ENCODE peak calls at places on chromosomes 4 and X, in five cellular contexts. One of them, this sample, is unnamed.
A peak's percentile ranks its signal among the peaks of the same experiment; 100 is the strongest.

GRCh38 chr4:92305878-92306520 is 2.2 kb downstream of the GRID2 start:
- ATAC-seq in HepG2: no peak
- ATAC-seq in K562: no peak
- ATAC-seq in upper lobe of left lung: peak; percentile 37
- ATAC-seq in HCT116: peak; percentile 33
- ATAC-seq in this sample: no peak

GRCh38 chr4:75494563-75494962 is 19.6 kb downstream of the RCHY1 start:
- ATAC-seq in upper lobe of left lung: no peak
- ATAC-seq in HepG2: no peak
- ATAC-seq in K562: no peak
- ATAC-seq in HCT116: no peak
- ATAC-seq in this sample: peak; percentile 63

GRCh38 chrX:154094833-154095232 is 2.7 kb downstream of the MECP2 start:
- ATAC-seq in upper lobe of left lung: no peak
- ATAC-seq in HCT116: no peak
- ATAC-seq in K562: no peak
- ATAC-seq in HepG2: no peak
- ATAC-seq in this sample: no peak

GRCh38 chr4:125758438-125758837 is 443.7 kb downstream of the FAT4 start:
- ATAC-seq in K562: no peak
- ATAC-seq in HepG2: no peak
- ATAC-seq in HCT116: no peak
- ATAC-seq in upper lobe of left lung: no peak
- ATAC-seq in this sample: no peak

GRCh38 chr4:139665079-139665689 is 435 bp upstream of the MGST2 start:
- ATAC-seq in HepG2: no peak
- ATAC-seq in HCT116: peak; percentile 14
- ATAC-seq in K562: no peak
- ATAC-seq in upper lobe of left lung: no peak
- ATAC-seq in this sample: no peak

GRCh38 chrX:23694606-23695005 is 27.3 kb downstream of the PRDX4 start:
- ATAC-seq in K562: peak; percentile 91
- ATAC-seq in HepG2: peak; percentile 81
- ATAC-seq in HCT116: peak; percentile 82
- ATAC-seq in upper lobe of left lung: no peak
- ATAC-seq in this sample: peak; percentile 65

GRCh38 chr4:123478859-123479345 is 82.3 kb downstream of the SPRY1 start:
- ATAC-seq in upper lobe of left lung: peak; percentile 92
- ATAC-seq in HCT116: peak; percentile 95
- ATAC-seq in K562: peak; percentile 66
- ATAC-seq in HepG2: peak; percentile 98
- ATAC-seq in this sample: no peak

GRCh38 chr4:158778065-158778711 is 9.4 kb downstream of the FNIP2 start:
- ATAC-seq in K562: no peak
- ATAC-seq in HCT116: no peak
- ATAC-seq in HepG2: no peak
- ATAC-seq in upper lobe of left lung: no peak
- ATAC-seq in this sample: no peak

GRCh38 chr4:184392748-184393334 is 81.5 kb downstream of the IRF2 start:
- ATAC-seq in HCT116: no peak
- ATAC-seq in HepG2: no peak
- ATAC-seq in upper lobe of left lung: peak; percentile 58
- ATAC-seq in K562: no peak
- ATAC-seq in this sample: peak; percentile 60

GRCh38 chr4:116101321-116101720 is 984.1 kb downstream of the TRAM1L1 start:
- ATAC-seq in upper lobe of left lung: no peak
- ATAC-seq in HepG2: no peak
- ATAC-seq in K562: no peak
- ATAC-seq in HCT116: no peak
- ATAC-seq in this sample: no peak

GRCh38 chr4:183636488-183636887 is 22.5 kb downstream of the RWDD4 start:
- ATAC-seq in HepG2: peak; percentile 46
- ATAC-seq in K562: no peak
- ATAC-seq in upper lobe of left lung: peak; percentile 26
- ATAC-seq in HCT116: no peak
- ATAC-seq in this sample: no peak

GRCh38 chr4:55051532-55051931 is 73.9 kb downstream of the KDR start:
- ATAC-seq in HepG2: no peak
- ATAC-seq in upper lobe of left lung: no peak
- ATAC-seq in HCT116: no peak
- ATAC-seq in K562: no peak
- ATAC-seq in this sample: no peak

GRCh38 chr4:113222431-113222979 is 173.1 kb downstream of the ANK2 start:
- ATAC-seq in K562: no peak
- ATAC-seq in HepG2: no peak
- ATAC-seq in upper lobe of left lung: no peak
- ATAC-seq in HCT116: peak; percentile 52
- ATAC-seq in this sample: no peak
- TF ChIP-seq CTCF in K562: no peak
- TF ChIP-seq CTCF in HepG2: no peak
- TF ChIP-seq CTCF in upper lobe of left lung: no peak
- TF ChIP-seq CTCF in HCT116: no peak
- TF ChIP-seq CTCF in this sample: no peak

GRCh38 chr4:88352062-88352461 is 26.6 kb upstream of the HERC6 start:
- ATAC-seq in upper lobe of left lung: no peak
- ATAC-seq in K562: no peak
- ATAC-seq in HepG2: no peak
- ATAC-seq in HCT116: no peak
- ATAC-seq in this sample: no peak
- TF ChIP-seq POLR2AphosphoS5 in upper lobe of left lung: no peak
- TF ChIP-seq POLR2AphosphoS5 in K562: no peak
- TF ChIP-seq POLR2AphosphoS5 in HepG2: no peak
- TF ChIP-seq POLR2AphosphoS5 in HCT116: no peak
- TF ChIP-seq POLR2AphosphoS5 in this sample: no peak

DNA sequence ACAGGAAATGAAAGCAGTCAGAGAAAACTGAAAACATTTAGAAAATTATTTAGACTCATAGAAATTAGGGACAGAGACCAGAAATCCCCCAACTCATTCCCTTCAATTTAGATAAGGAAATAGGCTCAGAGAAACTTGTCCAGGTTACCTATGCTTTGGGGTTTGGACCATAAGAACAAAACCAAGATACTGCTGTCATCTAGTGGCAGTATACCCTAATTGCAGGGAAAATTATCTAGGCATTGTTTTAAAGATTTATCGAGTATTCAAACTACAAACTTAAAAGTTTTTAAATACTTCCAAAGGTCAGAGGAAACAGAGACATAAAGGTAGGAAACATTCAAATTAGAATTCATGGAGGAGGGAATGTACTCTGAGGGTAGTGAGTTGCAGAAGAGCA is 67.0 kb upstream of the KLHL13 start:
- ATAC-seq in K562: no peak
- ATAC-seq in upper lobe of left lung: no peak
- ATAC-seq in HepG2: no peak
- ATAC-seq in HCT116: no peak
- ATAC-seq in this sample: no peak
- TF ChIP-seq CTCF in K562: peak; percentile 15
- TF ChIP-seq CTCF in upper lobe of left lung: no peak
- TF ChIP-seq CTCF in HepG2: peak; percentile 23
- TF ChIP-seq CTCF in HCT116: no peak
- TF ChIP-seq CTCF in this sample: no peak

GRCh38 chrX:115460565-115460888 is 100.4 kb upstream of the PLS3 start:
- ATAC-seq in K562: no peak
- ATAC-seq in upper lobe of left lung: no peak
- ATAC-seq in HCT116: no peak
- ATAC-seq in HepG2: no peak
- ATAC-seq in this sample: no peak

GRCh38 chrX:115462406-115462805 is 98.6 kb upstream of the PLS3 start:
- ATAC-seq in HCT116: no peak
- ATAC-seq in upper lobe of left lung: no peak
- ATAC-seq in HepG2: no peak
- ATAC-seq in K562: no peak
- ATAC-seq in this sample: no peak

DNA sequence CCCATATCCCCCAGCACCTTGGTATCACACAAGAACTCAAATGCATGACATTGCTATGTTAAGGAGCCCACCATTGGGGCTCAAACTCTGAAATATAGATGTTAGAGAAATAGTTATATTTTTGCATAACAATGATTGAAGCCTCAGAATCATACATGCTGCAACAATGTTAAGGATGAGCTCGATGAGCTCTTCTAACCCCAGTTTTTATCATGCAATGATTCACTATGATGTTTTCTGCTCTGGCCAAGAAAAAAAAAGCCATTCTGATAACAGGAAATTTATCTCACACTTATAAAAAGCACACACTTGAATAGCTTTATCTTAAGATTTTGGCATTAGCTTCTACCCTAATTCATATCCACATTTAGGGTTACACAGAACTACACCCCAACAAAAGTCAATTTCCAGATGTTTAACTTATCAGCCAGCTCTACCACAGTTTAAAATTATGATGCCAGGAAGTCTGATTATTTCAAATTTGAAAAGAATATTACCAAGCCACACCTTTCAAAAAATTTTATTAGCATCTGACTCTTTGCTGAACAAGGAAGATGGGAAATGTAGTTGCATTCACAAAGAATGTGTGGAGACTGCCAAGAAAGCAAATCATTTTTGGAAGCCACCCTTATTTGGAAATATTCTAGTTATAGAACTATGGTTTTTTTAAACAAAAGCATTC is 101.0 kb upstream of the PLS3 start:
- ATAC-seq in upper lobe of left lung: no peak
- ATAC-seq in HepG2: no peak
- ATAC-seq in HCT116: no peak
- ATAC-seq in K562: no peak
- ATAC-seq in this sample: no peak
- TF ChIP-seq POLR2AphosphoS5 in upper lobe of left lung: no peak
- TF ChIP-seq POLR2AphosphoS5 in HepG2: no peak
- TF ChIP-seq POLR2AphosphoS5 in HCT116: no peak
- TF ChIP-seq POLR2AphosphoS5 in K562: no peak
- TF ChIP-seq POLR2AphosphoS5 in this sample: no peak

DNA sequence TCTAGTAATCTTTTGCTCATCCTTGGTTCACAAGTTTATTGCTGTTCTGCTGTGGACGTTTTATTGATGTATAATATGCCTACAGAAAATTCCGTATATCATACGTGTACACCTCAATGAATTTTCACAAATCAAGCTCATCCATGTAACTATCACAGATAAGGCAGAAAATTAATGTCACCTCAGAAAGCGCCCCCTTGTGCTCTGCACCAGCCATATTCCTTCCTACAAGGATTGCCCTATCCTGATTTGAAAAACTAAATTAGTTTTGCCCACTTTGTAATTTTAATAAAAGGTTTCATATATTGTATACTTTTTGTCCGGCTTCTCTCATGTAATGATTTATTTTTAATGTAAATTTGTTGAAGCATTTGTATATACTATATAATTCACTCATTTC is 390.8 kb downstream of the ADGRL3 start:
- ATAC-seq in upper lobe of left lung: no peak
- ATAC-seq in HepG2: no peak
- ATAC-seq in HCT116: no peak
- ATAC-seq in K562: no peak
- ATAC-seq in this sample: no peak
- TF ChIP-seq CTCF in upper lobe of left lung: no peak
- TF ChIP-seq CTCF in HepG2: peak; percentile 14
- TF ChIP-seq CTCF in HCT116: no peak
- TF ChIP-seq CTCF in K562: no peak
- TF ChIP-seq CTCF in this sample: no peak

GRCh38 chrX:9293903-9294302 is 171.0 kb upstream of the TBL1X start:
- ATAC-seq in HCT116: no peak
- ATAC-seq in HepG2: no peak
- ATAC-seq in upper lobe of left lung: no peak
- ATAC-seq in K562: no peak
- ATAC-seq in this sample: no peak
- TF ChIP-seq POLR2AphosphoS5 in HCT116: no peak
- TF ChIP-seq POLR2AphosphoS5 in HepG2: no peak
- TF ChIP-seq POLR2AphosphoS5 in upper lobe of left lung: no peak
- TF ChIP-seq POLR2AphosphoS5 in K562: no peak
- TF ChIP-seq POLR2AphosphoS5 in this sample: no peak

DNA sequence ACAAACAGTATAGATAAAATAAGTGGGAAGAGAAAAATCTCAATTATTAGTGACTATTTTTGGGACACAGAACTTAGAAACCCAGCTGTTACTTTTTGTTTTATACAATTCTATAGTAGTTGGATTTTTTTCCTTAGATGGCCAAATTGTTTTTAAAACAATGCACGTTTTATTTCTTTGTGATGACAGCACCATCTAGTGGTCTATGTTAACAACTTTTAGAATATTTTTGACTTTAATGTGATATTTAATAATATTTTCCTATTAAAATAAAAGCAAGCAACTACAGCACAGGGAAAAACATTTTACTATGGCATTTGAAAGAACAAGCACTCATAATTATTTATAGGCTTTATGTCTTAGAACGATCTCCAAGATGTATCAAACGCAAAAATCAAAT is 5.6 kb upstream of the SMIM31 start:
- ATAC-seq in HCT116: no peak
- ATAC-seq in K562: no peak
- ATAC-seq in HepG2: no peak
- ATAC-seq in upper lobe of left lung: no peak
- ATAC-seq in this sample: no peak
- TF ChIP-seq CTCF in HCT116: peak; percentile 38
- TF ChIP-seq CTCF in K562: peak; percentile 53
- TF ChIP-seq CTCF in HepG2: no peak
- TF ChIP-seq CTCF in upper lobe of left lung: no peak
- TF ChIP-seq CTCF in this sample: no peak

GRCh38 chr4:147326581-147326980 is 154.3 kb upstream of the EDNRA start:
- ATAC-seq in K562: no peak
- ATAC-seq in HCT116: no peak
- ATAC-seq in HepG2: no peak
- ATAC-seq in upper lobe of left lung: no peak
- ATAC-seq in this sample: no peak
- TF ChIP-seq POLR2AphosphoS5 in K562: no peak
- TF ChIP-seq POLR2AphosphoS5 in HCT116: no peak
- TF ChIP-seq POLR2AphosphoS5 in HepG2: no peak
- TF ChIP-seq POLR2AphosphoS5 in upper lobe of left lung: no peak
- TF ChIP-seq POLR2AphosphoS5 in this sample: no peak

DNA sequence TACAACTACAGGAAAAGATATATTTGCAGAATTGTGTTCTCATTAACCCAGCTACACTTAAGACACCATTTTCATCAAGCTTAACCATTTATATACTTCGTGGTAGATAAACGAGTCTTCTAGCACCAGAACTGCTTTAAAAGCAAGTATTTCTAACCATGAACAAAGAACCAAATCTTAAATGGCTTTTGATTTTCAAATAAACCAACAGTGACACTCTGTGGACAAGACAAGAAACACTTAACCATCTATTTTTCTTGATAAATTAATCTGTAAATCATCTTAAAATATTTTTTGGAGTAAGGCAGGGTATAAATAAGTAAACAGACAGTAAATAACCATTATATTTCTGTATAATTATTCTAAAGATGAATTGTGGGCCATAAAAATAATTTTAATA is 10.2 kb downstream of the BEND2 start:
- ATAC-seq in HCT116: no peak
- ATAC-seq in K562: no peak
- ATAC-seq in HepG2: no peak
- ATAC-seq in upper lobe of left lung: no peak
- ATAC-seq in this sample: no peak
- TF ChIP-seq CTCF in HCT116: no peak
- TF ChIP-seq CTCF in K562: peak; percentile 50
- TF ChIP-seq CTCF in HepG2: no peak
- TF ChIP-seq CTCF in upper lobe of left lung: no peak
- TF ChIP-seq CTCF in this sample: peak; percentile 32

This sample was measured in gastroesophageal sphincter.